ENCODE peak calls at places on chromosome 2, in six cellular contexts. One of them, this sample, is unnamed.

GRCh38 chr2:164151518-164151917 is 415.7 kb upstream of the FIGN start:
- DNase-seq in HEK293T: no peak
- DNase-seq in RKO: no peak
- DNase-seq in NCI-H748 treated with DMSO at 0.1 percent for 48 hours: no peak
- DNase-seq in H1: no peak
- DNase-seq in NCI-H510A: no peak
- DNase-seq in this sample: no peak

GRCh38 chr2:20212459-20212870 is 12.5 kb downstream of the SDC1 start:
- DNase-seq in HEK293T: peak
- DNase-seq in RKO: no peak
- DNase-seq in NCI-H748 treated with DMSO at 0.1 percent for 48 hours: no peak
- DNase-seq in H1: no peak
- DNase-seq in NCI-H510A: peak
- DNase-seq in this sample: no peak

GRCh38 chr2:129709030-129709955 is 270.2 kb upstream of the RAB6C start:
- DNase-seq in HEK293T: peak
- DNase-seq in RKO: no peak
- DNase-seq in NCI-H748 treated with DMSO at 0.1 percent for 48 hours: no peak
- DNase-seq in H1: peak
- DNase-seq in NCI-H510A: no peak
- DNase-seq in this sample: no peak

GRCh38 chr2:207487650-207488315 is 42.0 kb upstream of the CREB1 start:
- DNase-seq in HEK293T: no peak
- DNase-seq in RKO: peak
- DNase-seq in NCI-H748 treated with DMSO at 0.1 percent for 48 hours: no peak
- DNase-seq in H1: no peak
- DNase-seq in NCI-H510A: no peak
- DNase-seq in this sample: peak

GRCh38 chr2:28869494-28870145 is 489 bp downstream of the TRMT61B start:
- DNase-seq in HEK293T: no peak
- DNase-seq in RKO: peak
- DNase-seq in NCI-H748 treated with DMSO at 0.1 percent for 48 hours: peak
- DNase-seq in H1: no peak
- DNase-seq in NCI-H510A: no peak
- DNase-seq in this sample: no peak

GRCh38 chr2:46964835-46965560 is 49.4 kb upstream of the MCFD2 start:
- DNase-seq in HEK293T: no peak
- DNase-seq in RKO: no peak
- DNase-seq in NCI-H748 treated with DMSO at 0.1 percent for 48 hours: no peak
- DNase-seq in H1: no peak
- DNase-seq in NCI-H510A: no peak
- DNase-seq in this sample: no peak

GRCh38 chr2:188894028-188894427 is 80.1 kb upstream of the COL3A1 start:
- DNase-seq in HEK293T: no peak
- DNase-seq in RKO: no peak
- DNase-seq in NCI-H748 treated with DMSO at 0.1 percent for 48 hours: no peak
- DNase-seq in H1: no peak
- DNase-seq in NCI-H510A: no peak
- DNase-seq in this sample: no peak

GRCh38 chr2:218003994-218004419 is 1.2 kb upstream of the TNS1 start:
- DNase-seq in HEK293T: no peak
- DNase-seq in RKO: no peak
- DNase-seq in NCI-H748 treated with DMSO at 0.1 percent for 48 hours: no peak
- DNase-seq in H1: no peak
- DNase-seq in NCI-H510A: no peak
- DNase-seq in this sample: no peak

GRCh38 chr2:1605659-1606400 is 138.5 kb downstream of the PXDN start:
- DNase-seq in HEK293T: no peak
- DNase-seq in RKO: no peak
- DNase-seq in NCI-H748 treated with DMSO at 0.1 percent for 48 hours: no peak
- DNase-seq in H1: no peak
- DNase-seq in NCI-H510A: no peak
- DNase-seq in this sample: no peak

GRCh38 chr2:48589170-48589767 is 28.4 kb upstream of the GTF2A1L start:
- DNase-seq in HEK293T: peak
- DNase-seq in RKO: peak
- DNase-seq in NCI-H748 treated with DMSO at 0.1 percent for 48 hours: peak
- DNase-seq in H1: no peak
- DNase-seq in NCI-H510A: no peak
- DNase-seq in this sample: no peak

GRCh38 chr2:43132523-43133301 is 93.7 kb downstream of the ZFP36L2 start:
- DNase-seq in HEK293T: no peak
- DNase-seq in RKO: no peak
- DNase-seq in NCI-H748 treated with DMSO at 0.1 percent for 48 hours: no peak
- DNase-seq in H1: no peak
- DNase-seq in NCI-H510A: no peak
- DNase-seq in this sample: no peak

GRCh38 chr2:75007819-75008218 is 49.4 kb downstream of the POLE4 start:
- DNase-seq in HEK293T: no peak
- DNase-seq in RKO: no peak
- DNase-seq in NCI-H748 treated with DMSO at 0.1 percent for 48 hours: no peak
- DNase-seq in H1: no peak
- DNase-seq in NCI-H510A: peak
- DNase-seq in this sample: no peak

GRCh38 chr2:8461341-8461740 is 220.5 kb upstream of the ID2 start:
- DNase-seq in HEK293T: no peak
- DNase-seq in RKO: no peak
- DNase-seq in NCI-H748 treated with DMSO at 0.1 percent for 48 hours: no peak
- DNase-seq in H1: no peak
- DNase-seq in NCI-H510A: no peak
- DNase-seq in this sample: no peak

GRCh38 chr2:43021791-43022500 is 204.5 kb downstream of the ZFP36L2 start:
- DNase-seq in HEK293T: no peak
- DNase-seq in RKO: no peak
- DNase-seq in NCI-H748 treated with DMSO at 0.1 percent for 48 hours: no peak
- DNase-seq in H1: peak
- DNase-seq in NCI-H510A: no peak
- DNase-seq in this sample: no peak

GRCh38 chr2:230602562-230603230 is 109.9 kb upstream of the CAB39 start:
- DNase-seq in HEK293T: no peak
- DNase-seq in RKO: no peak
- DNase-seq in NCI-H748 treated with DMSO at 0.1 percent for 48 hours: no peak
- DNase-seq in H1: no peak
- DNase-seq in NCI-H510A: no peak
- DNase-seq in this sample: peak